ENCODE peak calls at places on chromosomes 2 and 18, in seven cellular contexts. One of them, this sample, is unnamed.

GRCh38 chr18:31920326-31920725 is 22.6 kb downstream of the TRAPPC8 start:
- DNase-seq in adrenal gland: no peak
- DNase-seq in HepG2: no peak
- DNase-seq in uterus: no peak
- DNase-seq in HCT116: no peak
- DNase-seq in IMR-90: no peak
- DNase-seq in body of pancreas: no peak
- DNase-seq in this sample: no peak

GRCh38 chr2:215874418-215874817 is 138.9 kb downstream of the MREG start:
- DNase-seq in adrenal gland: no peak
- DNase-seq in HepG2: no peak
- DNase-seq in uterus: no peak
- DNase-seq in HCT116: no peak
- DNase-seq in IMR-90: peak; percentile 75
- DNase-seq in body of pancreas: no peak
- DNase-seq in this sample: no peak

GRCh38 chr2:202278036-202278760 is 12.6 kb downstream of the NOP58 start:
- DNase-seq in adrenal gland: no peak
- DNase-seq in HepG2: peak; percentile 29
- DNase-seq in uterus: no peak
- DNase-seq in HCT116: no peak
- DNase-seq in IMR-90: peak; percentile 66
- DNase-seq in body of pancreas: no peak
- DNase-seq in this sample: no peak

GRCh38 chr2:152542995-152543481 is 174.2 kb downstream of the PRPF40A start:
- DNase-seq in adrenal gland: peak; percentile 73
- DNase-seq in HepG2: peak; percentile 94
- DNase-seq in uterus: peak; percentile 16
- DNase-seq in HCT116: peak; percentile 41
- DNase-seq in IMR-90: peak; percentile 100
- DNase-seq in body of pancreas: no peak
- DNase-seq in this sample: peak; percentile 63

GRCh38 chr18:26307161-26307773 is 81.0 kb downstream of the TAF4B start:
- DNase-seq in adrenal gland: no peak
- DNase-seq in HepG2: peak; percentile 35
- DNase-seq in uterus: no peak
- DNase-seq in HCT116: peak; percentile 15
- DNase-seq in IMR-90: peak; percentile 63
- DNase-seq in body of pancreas: peak; percentile 28
- DNase-seq in this sample: peak; percentile 8

GRCh38 chr2:173077506-173078177 is 2.0 kb downstream of the MAP3K20 start:
- DNase-seq in adrenal gland: no peak
- DNase-seq in HepG2: no peak
- DNase-seq in uterus: no peak
- DNase-seq in HCT116: no peak
- DNase-seq in IMR-90: peak; percentile 68
- DNase-seq in body of pancreas: no peak
- DNase-seq in this sample: no peak

GRCh38 chr2:20592106-20593071 is 58.5 kb downstream of the HS1BP3 start:
- DNase-seq in adrenal gland: peak; percentile 11
- DNase-seq in HepG2: peak; percentile 67
- DNase-seq in uterus: peak; percentile 19
- DNase-seq in HCT116: no peak
- DNase-seq in IMR-90: no peak
- DNase-seq in body of pancreas: no peak
- DNase-seq in this sample: peak; percentile 2

GRCh38 chr2:218982312-218983262 is 2.4 kb downstream of the FEV start:
- DNase-seq in adrenal gland: no peak
- DNase-seq in HepG2: no peak
- DNase-seq in uterus: no peak
- DNase-seq in HCT116: no peak
- DNase-seq in IMR-90: no peak
- DNase-seq in body of pancreas: no peak
- DNase-seq in this sample: no peak

GRCh38 chr18:73880387-73880786 is 267.2 kb downstream of the FBXO15 start:
- DNase-seq in adrenal gland: no peak
- DNase-seq in HepG2: no peak
- DNase-seq in uterus: no peak
- DNase-seq in HCT116: no peak
- DNase-seq in IMR-90: no peak
- DNase-seq in body of pancreas: no peak
- DNase-seq in this sample: no peak

GRCh38 chr2:38480617-38481016 is 103.5 kb upstream of the ATL2 start:
- DNase-seq in adrenal gland: no peak
- DNase-seq in HepG2: no peak
- DNase-seq in uterus: no peak
- DNase-seq in HCT116: no peak
- DNase-seq in IMR-90: no peak
- DNase-seq in body of pancreas: no peak
- DNase-seq in this sample: no peak

GRCh38 chr2:163155279-163155883 is 316.8 kb upstream of the KCNH7 start:
- DNase-seq in adrenal gland: no peak
- DNase-seq in HepG2: peak; percentile 38
- DNase-seq in uterus: no peak
- DNase-seq in HCT116: peak; percentile 18
- DNase-seq in IMR-90: peak; percentile 35
- DNase-seq in body of pancreas: no peak
- DNase-seq in this sample: no peak

GRCh38 chr2:181680055-181680936 is at the start of gene NEUROD1:
- DNase-seq in adrenal gland: no peak
- DNase-seq in HepG2: no peak
- DNase-seq in uterus: no peak
- DNase-seq in HCT116: no peak
- DNase-seq in IMR-90: no peak
- DNase-seq in body of pancreas: peak; percentile 60
- DNase-seq in this sample: no peak

GRCh38 chr2:38583524-38583923 is 19.2 kb downstream of the HNRNPLL start:
- DNase-seq in adrenal gland: no peak
- DNase-seq in HepG2: no peak
- DNase-seq in uterus: no peak
- DNase-seq in HCT116: no peak
- DNase-seq in IMR-90: peak; percentile 53
- DNase-seq in body of pancreas: no peak
- DNase-seq in this sample: no peak

DNA sequence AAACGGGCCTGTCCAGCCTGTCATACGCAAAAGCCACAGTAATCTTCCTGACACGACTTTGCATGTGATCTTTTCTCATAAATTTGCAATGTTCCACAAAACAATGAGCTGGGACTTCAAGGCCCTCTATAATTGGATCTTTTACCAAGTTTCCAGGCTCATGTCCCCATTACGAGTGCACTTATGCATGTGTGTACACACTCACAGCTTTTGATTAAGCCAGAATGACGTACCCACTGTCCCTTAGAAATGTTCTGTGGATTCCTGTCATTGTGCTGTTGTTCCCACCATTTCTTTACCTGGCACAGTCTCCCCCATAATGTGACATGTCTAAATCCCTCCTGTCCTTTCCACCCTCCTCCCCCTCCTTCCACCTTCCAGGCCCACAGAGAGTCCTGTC is 19.7 kb upstream of the TMEM247 start:
- DNase-seq in adrenal gland: no peak
- DNase-seq in HepG2: no peak
- DNase-seq in uterus: no peak
- DNase-seq in HCT116: no peak
- DNase-seq in IMR-90: no peak
- DNase-seq in body of pancreas: no peak
- DNase-seq in this sample: no peak
- TF ChIP-seq POLR2A in adrenal gland: no peak
- TF ChIP-seq POLR2A in HepG2: no peak
- TF ChIP-seq POLR2A in uterus: no peak
- TF ChIP-seq POLR2A in HCT116: no peak
- TF ChIP-seq POLR2A in IMR-90: no peak
- TF ChIP-seq POLR2A in body of pancreas: no peak
- TF ChIP-seq POLR2A in this sample: no peak

GRCh38 chr2:230869691-230870543 is 5.2 kb downstream of the ITM2C start:
- DNase-seq in adrenal gland: no peak
- DNase-seq in HepG2: no peak
- DNase-seq in uterus: no peak
- DNase-seq in HCT116: no peak
- DNase-seq in IMR-90: no peak
- DNase-seq in body of pancreas: no peak
- DNase-seq in this sample: no peak
- H3K27ac ChIP-seq in adrenal gland: no peak overlapping the region
- H3K27ac ChIP-seq in HepG2: no peak overlapping the region
- H3K27ac ChIP-seq in uterus: peak overlapping the region; percentile 42
- H3K27ac ChIP-seq in HCT116: no peak overlapping the region
- H3K27ac ChIP-seq in IMR-90: no peak overlapping the region
- H3K27ac ChIP-seq in body of pancreas: no peak overlapping the region
- H3K27ac ChIP-seq in this sample: no peak overlapping the region

GRCh38 chr2:205772983-205773382 is 90.7 kb downstream of the NRP2 start:
- DNase-seq in adrenal gland: no peak
- DNase-seq in HepG2: no peak
- DNase-seq in uterus: no peak
- DNase-seq in HCT116: no peak
- DNase-seq in IMR-90: no peak
- DNase-seq in body of pancreas: no peak
- DNase-seq in this sample: peak; percentile 50

GRCh38 chr2:205770557-205770956 is 88.3 kb downstream of the NRP2 start:
- DNase-seq in adrenal gland: no peak
- DNase-seq in HepG2: no peak
- DNase-seq in uterus: no peak
- DNase-seq in HCT116: no peak
- DNase-seq in IMR-90: peak; percentile 39
- DNase-seq in body of pancreas: no peak
- DNase-seq in this sample: no peak

GRCh38 chr2:205769879-205770278 is 87.6 kb downstream of the NRP2 start:
- DNase-seq in adrenal gland: no peak
- DNase-seq in HepG2: no peak
- DNase-seq in uterus: no peak
- DNase-seq in HCT116: no peak
- DNase-seq in IMR-90: peak; percentile 38
- DNase-seq in body of pancreas: no peak
- DNase-seq in this sample: no peak

GRCh38 chr2:205771063-205771462 is 88.8 kb downstream of the NRP2 start:
- DNase-seq in adrenal gland: no peak
- DNase-seq in HepG2: no peak
- DNase-seq in uterus: no peak
- DNase-seq in HCT116: no peak
- DNase-seq in IMR-90: peak; percentile 94
- DNase-seq in body of pancreas: no peak
- DNase-seq in this sample: no peak

DNA sequence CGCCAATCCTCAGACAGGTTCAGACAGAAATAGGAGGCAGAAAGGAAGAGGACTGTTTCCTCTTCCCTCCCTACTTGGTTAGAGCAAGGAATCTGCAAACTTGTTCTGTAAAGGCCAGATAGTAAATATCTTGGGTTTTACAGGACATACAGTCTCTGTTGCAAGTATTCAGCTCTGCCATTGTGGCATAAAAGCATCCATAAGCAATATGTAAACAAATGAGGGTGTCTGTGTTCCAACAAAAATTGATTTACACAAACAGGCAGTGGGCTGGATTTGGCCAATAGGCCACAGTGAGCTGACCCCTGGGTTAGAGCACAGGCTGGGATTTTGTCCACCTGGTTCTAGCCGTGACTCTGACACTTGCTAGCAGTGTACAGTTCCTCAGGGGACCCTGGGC is 89.4 kb downstream of the NRP2 start:
- DNase-seq in adrenal gland: no peak
- DNase-seq in HepG2: no peak
- DNase-seq in uterus: no peak
- DNase-seq in HCT116: no peak
- DNase-seq in IMR-90: no peak
- DNase-seq in body of pancreas: no peak
- DNase-seq in this sample: no peak
- H3K4me1 ChIP-seq in adrenal gland: no peaks in the 10 kb centered on the region
- H3K4me1 ChIP-seq in HepG2: no peaks in the 10 kb centered on the region
- H3K4me1 ChIP-seq in uterus: peaks cover 7% of the 10 kb centered on the region
- H3K4me1 ChIP-seq in HCT116: peaks cover 9% of the 10 kb centered on the region
- H3K4me1 ChIP-seq in IMR-90: peaks cover 36% of the 10 kb centered on the region
- H3K4me1 ChIP-seq in body of pancreas: peaks cover 3% of the 10 kb centered on the region
- H3K4me1 ChIP-seq in this sample: peaks cover 7% of the 10 kb centered on the region

GRCh38 chr18:76821356-76821874 is 942 bp upstream of the ZNF236 start:
- DNase-seq in adrenal gland: no peak
- DNase-seq in HepG2: no peak
- DNase-seq in uterus: no peak
- DNase-seq in HCT116: no peak
- DNase-seq in IMR-90: no peak
- DNase-seq in body of pancreas: no peak
- DNase-seq in this sample: no peak

GRCh38 chr18:76822510-76823165 is at the start of gene ZNF236:
- DNase-seq in adrenal gland: peak; percentile 74
- DNase-seq in HepG2: peak; percentile 35
- DNase-seq in uterus: peak; percentile 68
- DNase-seq in HCT116: no peak
- DNase-seq in IMR-90: peak; percentile 77
- DNase-seq in body of pancreas: peak; percentile 78
- DNase-seq in this sample: peak; percentile 76

GRCh38 chr18:76823574-76823973 is 1.2 kb downstream of the ZNF236 start:
- DNase-seq in adrenal gland: no peak
- DNase-seq in HepG2: no peak
- DNase-seq in uterus: no peak
- DNase-seq in HCT116: no peak
- DNase-seq in IMR-90: peak; percentile 15
- DNase-seq in body of pancreas: peak; percentile 8
- DNase-seq in this sample: peak; percentile 22

GRCh38 chr18:76823166-76823539 is 796 bp downstream of the ZNF236 start:
- DNase-seq in adrenal gland: no peak
- DNase-seq in HepG2: no peak
- DNase-seq in uterus: peak; percentile 28
- DNase-seq in HCT116: no peak
- DNase-seq in IMR-90: no peak
- DNase-seq in body of pancreas: no peak
- DNase-seq in this sample: no peak

GRCh38 chr18:76821875-76822509 is 365 bp upstream of the ZNF236 start:
- DNase-seq in adrenal gland: peak; percentile 47
- DNase-seq in HepG2: no peak
- DNase-seq in uterus: peak; percentile 52
- DNase-seq in HCT116: no peak
- DNase-seq in IMR-90: peak; percentile 35
- DNase-seq in body of pancreas: peak; percentile 64
- DNase-seq in this sample: peak; percentile 59
- TF ChIP-seq POLR2A in adrenal gland: no peak
- TF ChIP-seq POLR2A in HepG2: peak; percentile 68
- TF ChIP-seq POLR2A in uterus: no peak
- TF ChIP-seq POLR2A in HCT116: peak; percentile 37
- TF ChIP-seq POLR2A in IMR-90: no peak
- TF ChIP-seq POLR2A in body of pancreas: peak; percentile 43
- TF ChIP-seq POLR2A in this sample: peak; percentile 53

DNA sequence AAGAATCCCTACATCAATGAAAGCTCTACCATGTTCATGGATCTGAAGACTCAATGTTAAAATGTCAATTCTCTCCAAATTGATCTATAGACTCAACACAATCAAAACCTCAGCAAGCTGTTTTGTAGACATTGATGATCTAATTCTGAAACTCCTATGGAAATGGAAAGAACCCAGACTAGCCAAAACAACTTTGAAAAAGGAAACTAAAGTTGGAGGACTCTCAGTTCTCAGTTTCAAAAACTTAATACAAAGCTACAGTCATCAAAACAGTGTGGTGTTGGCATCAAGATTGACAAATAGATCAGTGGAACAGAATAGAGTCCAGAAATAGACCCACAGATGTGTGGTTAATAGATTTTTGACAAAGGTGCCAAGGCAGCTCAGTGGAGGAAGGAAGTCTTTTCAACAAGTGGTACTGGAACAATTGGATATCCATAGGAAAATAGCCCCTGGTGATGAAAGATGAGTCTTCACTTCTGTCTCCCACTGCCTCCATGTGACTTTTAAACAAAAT is 30.4 kb downstream of the LBH start:
- DNase-seq in adrenal gland: no peak
- DNase-seq in HepG2: no peak
- DNase-seq in uterus: no peak
- DNase-seq in HCT116: no peak
- DNase-seq in IMR-90: no peak
- DNase-seq in body of pancreas: no peak
- DNase-seq in this sample: no peak
- H3K27ac ChIP-seq in adrenal gland: no peak overlapping the region
- H3K27ac ChIP-seq in HepG2: no peak overlapping the region
- H3K27ac ChIP-seq in uterus: no peak overlapping the region
- H3K27ac ChIP-seq in HCT116: no peak overlapping the region
- H3K27ac ChIP-seq in IMR-90: no peak overlapping the region
- H3K27ac ChIP-seq in body of pancreas: no peak overlapping the region
- H3K27ac ChIP-seq in this sample: no peak overlapping the region

GRCh38 chr18:61173579-61173978 is 159.7 kb upstream of the CDH20 start:
- DNase-seq in adrenal gland: no peak
- DNase-seq in HepG2: no peak
- DNase-seq in uterus: no peak
- DNase-seq in HCT116: no peak
- DNase-seq in IMR-90: no peak
- DNase-seq in body of pancreas: no peak
- DNase-seq in this sample: no peak
- H3K4me1 ChIP-seq in adrenal gland: no peaks in the 10 kb centered on the region
- H3K4me1 ChIP-seq in HepG2: no peaks in the 10 kb centered on the region
- H3K4me1 ChIP-seq in uterus: no peaks in the 10 kb centered on the region
- H3K4me1 ChIP-seq in HCT116: no peaks in the 10 kb centered on the region
- H3K4me1 ChIP-seq in IMR-90: no peaks in the 10 kb centered on the region
- H3K4me1 ChIP-seq in body of pancreas: no peaks in the 10 kb centered on the region
- H3K4me1 ChIP-seq in this sample: no peaks in the 10 kb centered on the region